ENCODE peak calls at places on chromosome 16, in five cellular contexts. S, R, Y, T and N are unnamed samples.
A peak's percentile ranks its signal among the peaks of the same experiment; 100 is the strongest.

GRCh38 chr16:80158766-80159165 is 382.0 kb upstream of the DYNLRB2 start:
- DNase-seq in S (peak; percentile 95), R (no peak), Y (no peak), T (no peak), N (no peak)

GRCh38 chr16:53754938-53755910 is 51.3 kb downstream of the FTO start:
- DNase-seq in S (peak; percentile 92), R (peak; percentile 22), Y (peak; percentile 86), T (no peak), N (no peak)

GRCh38 chr16:31298340-31298739 is 38.6 kb downstream of the ITGAM start:
- DNase-seq in S (no peak), R (no peak), Y (no peak), T (no peak), N (no peak)

GRCh38 chr16:11190585-11191565 is 65.1 kb downstream of the SOCS1 start:
- DNase-seq in S (peak; percentile 39), R (no peak), Y (no peak), T (no peak), N (no peak)

GRCh38 chr16:57266531-57267268 is 17.8 kb downstream of the PLLP start:
- DNase-seq in S (no peak), R (peak; percentile 32), Y (no peak), T (no peak), N (peak; percentile 49)

GRCh38 chr16:11218324-11218962 is 37.6 kb downstream of the SOCS1 start:
- DNase-seq in S (no peak), R (no peak), Y (no peak), T (no peak), N (no peak)

GRCh38 chr16:88406096-88407041 is 23.6 kb downstream of the ZNF469 start:
- DNase-seq in S (no peak), R (peak; percentile 70), Y (no peak), T (no peak), N (no peak)

GRCh38 chr16:25109643-25110042 is 1.9 kb upstream of the LCMT1 start:
- DNase-seq in S (peak; percentile 90), R (peak; percentile 27), Y (no peak), T (no peak), N (no peak)

GRCh38 chr16:27330542-27330941 is 16.8 kb downstream of the IL4R start:
- DNase-seq in S (peak; percentile 41), R (no peak), Y (peak; percentile 86), T (no peak), N (no peak)

GRCh38 chr16:50683689-50684374 is 2.7 kb upstream of the SNX20 start:
- DNase-seq in S (no peak), R (no peak), Y (no peak), T (no peak), N (peak; percentile 50)

GRCh38 chr16:28901862-28902261 is 23.2 kb downstream of the RABEP2 start:
- DNase-seq in S (no peak), R (no peak), Y (no peak), T (no peak), N (no peak)

GRCh38 chr16:31568577-31569359 is 41.1 kb downstream of the AHSP start:
- DNase-seq in S (no peak), R (no peak), Y (peak; percentile 21), T (no peak), N (no peak)

GRCh38 chr16:84687715-84688114 is 12.1 kb upstream of the USP10 start:
- DNase-seq in S (peak; percentile 73), R (no peak), Y (no peak), T (no peak), N (no peak)

GRCh38 chr16:71867934-71868333 is 16.0 kb downstream of the ZNF821 start:
- DNase-seq in S (no peak), R (no peak), Y (no peak), T (no peak), N (no peak)

GRCh38 chr16:51707666-51708065 is 556.6 kb upstream of the SALL1 start:
- DNase-seq in S (no peak), R (no peak), Y (no peak), T (no peak), N (no peak)

GRCh38 chr16:1705688-1706385 is at the start of gene MAPK8IP3:
- DNase-seq in S (peak; percentile 90), R (peak; percentile 97), Y (peak; percentile 95), T (peak; percentile 94), N (peak; percentile 99)

GRCh38 chr16:17312100-17312732 is 158.5 kb downstream of the XYLT1 start:
- DNase-seq in S (peak; percentile 65), R (no peak), Y (no peak), T (no peak), N (no peak)

GRCh38 chr16:11551842-11552241 is 34.9 kb downstream of the LITAF start:
- DNase-seq in S (no peak), R (no peak), Y (no peak), T (no peak), N (no peak)

GRCh38 chr16:11350531-11351335 is 5.5 kb downstream of the RMI2 start:
- DNase-seq in S (no peak), R (no peak), Y (no peak), T (no peak), N (no peak)

GRCh38 chr16:48971571-48972071 is 310.0 kb downstream of the CBLN1 start:
- DNase-seq in S (peak; percentile 93), R (no peak), Y (peak; percentile 32), T (no peak), N (no peak)

GRCh38 chr16:22948603-22949368 is 134.8 kb downstream of the HS3ST2 start:
- DNase-seq in S (peak; percentile 73), R (peak; percentile 83), Y (peak; percentile 59), T (peak; percentile 9), N (peak; percentile 5)

GRCh38 chr16:30927789-30928378 is 4.5 kb downstream of the FBXL19 start:
- DNase-seq in S (peak; percentile 56), R (peak; percentile 70), Y (peak; percentile 52), T (no peak), N (no peak)

GRCh38 chr16:8775359-8775758 is 22.1 kb downstream of the TMEM186 start:
- DNase-seq in S (no peak), R (no peak), Y (no peak), T (no peak), N (no peak)

GRCh38 chr16:72009779-72010178 is 1.2 kb downstream of the DHODH start:
- DNase-seq in S (no peak), R (no peak), Y (no peak), T (no peak), N (no peak)

GRCh38 chr16:20884240-20884556 is 16.0 kb downstream of the DCUN1D3 start:
- DNase-seq in S (no peak), R (no peak), Y (peak; percentile 36), T (no peak), N (no peak)

GRCh38 chr16:73735018-73735417 is 561.6 kb upstream of the PSMD7 start:
- DNase-seq in S (peak; percentile 96), R (no peak), Y (no peak), T (no peak), N (no peak)

GRCh38 chr16:73743665-73744496 is 552.7 kb upstream of the PSMD7 start:
- DNase-seq in S (no peak), R (no peak), Y (no peak), T (no peak), N (no peak)

GRCh38 chr16:73737637-73738036 is 559.0 kb upstream of the PSMD7 start:
- DNase-seq in S (no peak), R (no peak), Y (no peak), T (no peak), N (no peak)

GRCh38 chr16:73735954-73736353 is 560.7 kb upstream of the PSMD7 start:
- DNase-seq in S (no peak), R (no peak), Y (no peak), T (no peak), N (no peak)

DNA sequence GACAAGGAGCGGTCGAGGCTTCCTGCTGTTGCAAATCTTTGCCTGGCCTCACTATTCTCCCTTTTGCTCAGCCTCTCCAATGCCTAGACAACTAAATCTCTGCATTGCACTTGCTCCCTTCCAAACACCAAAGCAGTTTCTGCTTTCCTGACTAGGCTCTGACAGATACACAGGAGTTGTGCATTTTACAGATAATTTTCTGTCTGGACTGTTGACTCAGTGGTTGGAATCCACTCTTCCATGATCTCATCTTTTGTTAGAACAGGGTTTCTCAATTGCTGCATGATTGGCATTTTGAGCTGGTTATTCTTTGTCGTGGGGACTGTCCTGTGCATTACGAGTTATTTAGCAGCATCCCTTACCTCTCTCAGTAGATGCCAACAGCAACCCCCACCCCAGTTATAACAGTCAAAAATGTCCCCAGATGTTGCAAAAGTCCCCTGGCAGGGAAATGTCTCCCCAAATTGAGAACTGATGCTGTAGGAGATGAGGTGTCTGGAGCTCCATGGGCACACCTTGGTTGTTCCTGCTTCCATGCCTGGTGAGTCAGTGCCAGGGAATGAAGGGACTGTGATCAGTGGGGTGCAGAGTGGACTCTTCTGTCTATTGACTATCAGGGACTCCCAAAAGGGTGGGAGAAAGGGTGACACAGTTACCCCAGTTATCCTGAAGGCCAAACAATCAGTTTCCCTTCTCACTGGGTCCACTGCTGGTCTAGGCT is 557.4 kb upstream of the PSMD7 start:
- DNase-seq in S (peak; percentile 41), R (no peak), Y (no peak), T (no peak), N (no peak)
- H3K27ac ChIP-seq in S (no peak overlapping the region), R (no peak overlapping the region), Y (no peak overlapping the region), T (no peak overlapping the region), N (no peak overlapping the region)

GRCh38 chr16:2762711-2763110 is 10.3 kb downstream of the SRRM2 start:
- DNase-seq in S (no peak), R (no peak), Y (no peak), T (no peak), N (no peak)
- H3K9me3 ChIP-seq in S (no peaks in the 10 kb centered on the region), R (peaks cover 20% of the 10 kb centered on the region), Y (no peaks in the 10 kb centered on the region), T (no peaks in the 10 kb centered on the region), N (no peaks in the 10 kb centered on the region)

DNA sequence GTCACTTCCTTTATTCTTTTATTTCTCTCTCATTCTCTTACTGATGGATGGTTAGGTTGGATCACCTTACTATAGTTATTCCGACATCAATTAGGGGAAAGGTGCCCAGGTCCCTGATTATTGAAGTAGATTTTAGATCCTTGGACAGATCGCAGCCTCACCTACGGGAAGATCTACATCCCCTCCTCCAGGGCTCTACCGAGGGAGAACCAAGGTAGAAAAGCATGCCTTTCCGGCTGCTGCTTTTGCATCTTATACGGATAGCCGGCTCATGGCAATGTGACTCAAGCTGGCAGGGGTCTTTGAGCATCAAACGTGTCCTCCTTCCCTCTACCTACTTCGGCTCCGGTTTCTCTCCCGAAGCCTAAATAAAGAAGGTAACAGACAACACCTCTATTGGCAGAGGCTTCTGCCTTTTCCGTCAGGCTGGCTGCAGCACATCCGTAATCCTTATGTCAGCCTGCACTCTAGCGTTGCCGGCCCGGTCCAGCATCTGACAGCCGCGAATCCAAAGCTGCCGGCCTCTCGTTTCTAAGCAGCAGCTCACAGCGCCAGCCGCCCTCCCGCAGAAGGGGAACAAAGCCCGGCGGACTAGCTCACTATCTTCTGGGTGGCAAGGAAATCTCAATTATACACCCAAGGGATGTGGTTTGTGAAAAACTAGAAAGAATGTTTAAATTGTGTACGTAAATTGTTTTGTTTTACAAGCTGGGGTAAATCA is 46.9 kb downstream of the IRX6 start:
- DNase-seq in S (peak; percentile 42), R (peak; percentile 13), Y (peak; percentile 27), T (no peak), N (no peak)
- H3K27ac ChIP-seq in S (no peak overlapping the region), R (no peak overlapping the region), Y (no peak overlapping the region), T (no peak overlapping the region), N (no peak overlapping the region)

DNA sequence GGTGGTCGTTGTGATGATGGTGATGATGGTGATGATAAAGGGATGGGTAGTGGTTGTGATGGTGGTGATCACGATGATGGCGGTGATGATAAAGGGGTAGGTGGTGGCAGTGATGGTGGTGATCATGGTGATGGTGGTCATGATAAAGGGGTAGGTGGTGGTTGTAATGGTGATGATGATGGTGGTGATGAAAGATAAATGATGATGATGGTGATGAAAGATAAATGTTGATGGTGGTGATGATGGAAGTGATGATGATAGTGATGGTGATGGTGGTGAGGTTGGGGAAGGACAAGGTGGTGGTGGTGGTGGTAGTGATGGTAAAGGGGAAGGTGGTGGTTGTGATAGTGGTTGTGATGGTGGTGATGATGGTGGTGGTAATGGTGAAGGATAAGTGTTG is 13.9 kb downstream of the CDH5 start:
- DNase-seq in S (no peak), R (no peak), Y (no peak), T (no peak), N (no peak)
- H3K9me3 ChIP-seq in S (no peaks in the 10 kb centered on the region), R (no peaks in the 10 kb centered on the region), Y (no peaks in the 10 kb centered on the region), T (no peaks in the 10 kb centered on the region), N (no peaks in the 10 kb centered on the region)

GRCh38 chr16:81520560-81521135 is 76.0 kb downstream of the CMIP start:
- DNase-seq in S (no peak), R (no peak), Y (no peak), T (peak; percentile 23), N (no peak)
- H3K27ac ChIP-seq in S (no peak overlapping the region), R (no peak overlapping the region), Y (no peak overlapping the region), T (peak overlapping the region; percentile 91), N (no peak overlapping the region)